ENCODE peak calls at places on chromosomes 2 and 18, in six cellular contexts. Q is iris pigment epithelial cell, O is anterior cingulate cortex, E is Calu3, B is fibroblast of lung, P is head of caudate nucleus. G is an unnamed sample.

GRCh38 chr2:219441451-219442205 is 7.0 kb downstream of the SPEG start:
- DNase-seq in P (no peak), B (peak), E (peak), O (peak), Q (peak), G (peak)

GRCh38 chr2:113169002-113169530 is 4.7 kb upstream of the PSD4 start:
- DNase-seq in B (no peak), P (no peak), Q (no peak), O (no peak), E (no peak), G (no peak)

GRCh38 chr2:214465386-214466146 is 54.7 kb downstream of the VWC2L start:
- DNase-seq in P (no peak), E (no peak), B (no peak), O (no peak), Q (peak), G (no peak)

GRCh38 chr2:95276888-95277245 is 2.6 kb downstream of the PROM2 start:
- DNase-seq in O (no peak), P (no peak), B (no peak), E (no peak), Q (no peak), G (no peak)

GRCh38 chr18:47777626-47778025 is 152.8 kb downstream of the SMAD2 start:
- DNase-seq in B (no peak), Q (no peak), O (no peak), E (no peak), P (no peak), G (no peak)

GRCh38 chr18:32771871-32772499 is 838 bp downstream of the KLHL14 start:
- DNase-seq in B (no peak), E (peak), O (no peak), P (no peak), Q (no peak), G (no peak)

GRCh38 chr2:151851761-151852160 is 23.5 kb upstream of the ARL5A start:
- DNase-seq in O (no peak), E (no peak), B (no peak), Q (peak), P (no peak), G (peak)

GRCh38 chr2:121258066-121258465 is 26.9 kb downstream of the TFCP2L1 start:
- DNase-seq in B (no peak), E (no peak), P (no peak), Q (no peak), O (no peak), G (no peak)

GRCh38 chr2:178193496-178193822 is 853 bp upstream of the OSBPL6 start:
- DNase-seq in Q (no peak), P (no peak), E (no peak), B (no peak), O (no peak), G (no peak)

GRCh38 chr2:214014551-214015230 is 396.2 kb upstream of the VWC2L start:
- DNase-seq in E (no peak), O (no peak), Q (peak), P (no peak), B (no peak), G (no peak)

GRCh38 chr2:71934595-71935263 is 212.9 kb downstream of the CYP26B1 start:
- DNase-seq in E (no peak), Q (peak), B (peak), O (no peak), P (no peak), G (no peak)

GRCh38 chr2:176152350-176153181 is 1.2 kb downstream of the HOXD4 start:
- DNase-seq in Q (no peak), E (no peak), B (no peak), P (no peak), O (no peak), G (no peak)

GRCh38 chr2:239382384-239382880 is 18.4 kb downstream of the HDAC4 start:
- DNase-seq in E (no peak), B (no peak), Q (no peak), O (no peak), P (no peak), G (no peak)

GRCh38 chr18:75691483-75691882 is 264.0 kb upstream of the SMIM21 start:
- DNase-seq in P (no peak), E (no peak), O (no peak), Q (no peak), B (no peak), G (no peak)

GRCh38 chr18:79632765-79633164 is 46.8 kb upstream of the CTDP1 start:
- DNase-seq in P (no peak), E (no peak), B (no peak), Q (no peak), O (no peak), G (no peak)

G was measured in PC-9.